ENCODE peak calls at places on chromosomes 3 and 15, in seven cellular contexts. Z, R, L, F, J, C and B are unnamed samples.

GRCh38 chr3:53921296-53921695 is 29.6 kb upstream of the SELENOK start:
- DNase-seq in Z (no peak), R (no peak), L (no peak), F (no peak), J (peak), C (no peak), B (no peak)

GRCh38 chr3:88957751-88958452 is 149.5 kb upstream of the EPHA3 start:
- DNase-seq in Z (no peak), R (no peak), L (no peak), F (peak), J (peak), C (no peak), B (no peak)

GRCh38 chr15:71103102-71103676 is 12.1 kb upstream of the THSD4 start:
- DNase-seq in Z (no peak), R (peak), L (no peak), F (peak), J (peak), C (peak), B (no peak)

GRCh38 chr15:64343222-64343621 is 12.8 kb downstream of the CSNK1G1 start:
- DNase-seq in Z (no peak), R (no peak), L (no peak), F (no peak), J (no peak), C (no peak), B (no peak)

GRCh38 chr3:197518794-197519451 is 36.8 kb downstream of the BDH1 start:
- DNase-seq in Z (no peak), R (no peak), L (no peak), F (no peak), J (no peak), C (no peak), B (no peak)

GRCh38 chr3:16331319-16331883 is 66.4 kb downstream of the OXNAD1 start:
- DNase-seq in Z (no peak), R (no peak), L (no peak), F (no peak), J (no peak), C (no peak), B (no peak)

GRCh38 chr3:27590437-27591320 is 106.5 kb upstream of the SLC4A7 start:
- DNase-seq in Z (no peak), R (peak), L (no peak), F (peak), J (peak), C (no peak), B (no peak)

GRCh38 chr3:127735767-127736693 is 63.3 kb downstream of the ABTB1 start:
- DNase-seq in Z (no peak), R (no peak), L (no peak), F (peak), J (peak), C (no peak), B (no peak)

GRCh38 chr3:190323241-190323617 is 983 bp upstream of the CLDN1 start:
- DNase-seq in Z (no peak), R (no peak), L (no peak), F (no peak), J (no peak), C (no peak), B (no peak)

GRCh38 chr3:186974824-186975281 is 44.5 kb downstream of the ST6GAL1 start:
- DNase-seq in Z (no peak), R (no peak), L (no peak), F (no peak), J (no peak), C (no peak), B (no peak)

GRCh38 chr3:121748638-121749275 is 784 bp downstream of the GOLGB1 start:
- DNase-seq in Z (no peak), R (no peak), L (no peak), F (peak), J (peak), C (no peak), B (no peak)

GRCh38 chr3:42369304-42369703 is 41.1 kb downstream of the LYZL4 start:
- DNase-seq in Z (no peak), R (no peak), L (no peak), F (no peak), J (no peak), C (no peak), B (no peak)

GRCh38 chr15:99564221-99565030 is 1.4 kb upstream of the MEF2A start:
- DNase-seq in Z (no peak), R (peak), L (peak), F (peak), J (peak), C (no peak), B (peak)

GRCh38 chr3:101340591-101340990 is 20.2 kb upstream of the IMPG2 start:
- DNase-seq in Z (no peak), R (no peak), L (no peak), F (no peak), J (no peak), C (no peak), B (no peak)

GRCh38 chr3:46536758-46537157 is 29.3 kb downstream of the LRRC2 start:
- DNase-seq in Z (no peak), R (no peak), L (no peak), F (no peak), J (no peak), C (no peak), B (no peak)

GRCh38 chr15:82850242-82850591 is 40.8 kb downstream of the WHAMM start:
- DNase-seq in Z (no peak), R (no peak), L (peak), F (no peak), J (no peak), C (no peak), B (no peak)

GRCh38 chr3:155712008-155712407 is 32.9 kb downstream of the PLCH1 start:
- DNase-seq in Z (no peak), R (no peak), L (no peak), F (no peak), J (no peak), C (no peak), B (no peak)

GRCh38 chr3:166900866-166901577 is 479.1 kb downstream of the ZBBX start:
- DNase-seq in Z (no peak), R (no peak), L (no peak), F (no peak), J (no peak), C (no peak), B (no peak)

GRCh38 chr3:176663819-176664218 is 533.5 kb downstream of the TBL1XR1 start:
- DNase-seq in Z (no peak), R (no peak), L (no peak), F (peak), J (peak), C (no peak), B (no peak)

GRCh38 chr3:178504128-178504527 is 32.1 kb upstream of the KCNMB2 start:
- DNase-seq in Z (no peak), R (no peak), L (no peak), F (no peak), J (no peak), C (no peak), B (no peak)

GRCh38 chr15:93459396-93459795 is 370.4 kb upstream of the RGMA start:
- DNase-seq in Z (no peak), R (no peak), L (no peak), F (no peak), J (no peak), C (no peak), B (no peak)

GRCh38 chr3:190826018-190826417 is 36.5 kb downstream of the GMNC start:
- DNase-seq in Z (no peak), R (no peak), L (no peak), F (no peak), J (peak), C (no peak), B (no peak)

GRCh38 chr3:116259984-116260383 is 185.3 kb downstream of the LSAMP start:
- DNase-seq in Z (no peak), R (no peak), L (no peak), F (no peak), J (no peak), C (no peak), B (no peak)

GRCh38 chr3:114878119-114878839 is 268.8 kb downstream of the ZBTB20 start:
- DNase-seq in Z (no peak), R (no peak), L (no peak), F (peak), J (peak), C (no peak), B (no peak)

GRCh38 chr3:196055267-196055666 is 26.6 kb downstream of the TFRC start:
- DNase-seq in Z (no peak), R (no peak), L (no peak), F (no peak), J (no peak), C (no peak), B (no peak)

GRCh38 chr3:129593230-129593594 is 13.3 kb downstream of the PLXND1 start:
- DNase-seq in Z (no peak), R (no peak), L (peak), F (no peak), J (no peak), C (no peak), B (no peak)

GRCh38 chr3:67863869-67864268 is 209.5 kb upstream of the SUCLG2 start:
- DNase-seq in Z (no peak), R (peak), L (peak), F (no peak), J (peak), C (no peak), B (no peak)

GRCh38 chr15:84781505-84781904 is 33.1 kb downstream of the ZNF592 start:
- DNase-seq in Z (no peak), R (no peak), L (no peak), F (no peak), J (peak), C (no peak), B (no peak)

GRCh38 chr15:85412956-85413854 is 32.8 kb downstream of the AKAP13 start:
- DNase-seq in Z (no peak), R (peak), L (no peak), F (peak), J (peak), C (no peak), B (peak)

GRCh38 chr3:170117134-170117533 is 64.4 kb downstream of the PHC3 start:
- DNase-seq in Z (no peak), R (peak), L (no peak), F (peak), J (no peak), C (no peak), B (no peak)

DNA sequence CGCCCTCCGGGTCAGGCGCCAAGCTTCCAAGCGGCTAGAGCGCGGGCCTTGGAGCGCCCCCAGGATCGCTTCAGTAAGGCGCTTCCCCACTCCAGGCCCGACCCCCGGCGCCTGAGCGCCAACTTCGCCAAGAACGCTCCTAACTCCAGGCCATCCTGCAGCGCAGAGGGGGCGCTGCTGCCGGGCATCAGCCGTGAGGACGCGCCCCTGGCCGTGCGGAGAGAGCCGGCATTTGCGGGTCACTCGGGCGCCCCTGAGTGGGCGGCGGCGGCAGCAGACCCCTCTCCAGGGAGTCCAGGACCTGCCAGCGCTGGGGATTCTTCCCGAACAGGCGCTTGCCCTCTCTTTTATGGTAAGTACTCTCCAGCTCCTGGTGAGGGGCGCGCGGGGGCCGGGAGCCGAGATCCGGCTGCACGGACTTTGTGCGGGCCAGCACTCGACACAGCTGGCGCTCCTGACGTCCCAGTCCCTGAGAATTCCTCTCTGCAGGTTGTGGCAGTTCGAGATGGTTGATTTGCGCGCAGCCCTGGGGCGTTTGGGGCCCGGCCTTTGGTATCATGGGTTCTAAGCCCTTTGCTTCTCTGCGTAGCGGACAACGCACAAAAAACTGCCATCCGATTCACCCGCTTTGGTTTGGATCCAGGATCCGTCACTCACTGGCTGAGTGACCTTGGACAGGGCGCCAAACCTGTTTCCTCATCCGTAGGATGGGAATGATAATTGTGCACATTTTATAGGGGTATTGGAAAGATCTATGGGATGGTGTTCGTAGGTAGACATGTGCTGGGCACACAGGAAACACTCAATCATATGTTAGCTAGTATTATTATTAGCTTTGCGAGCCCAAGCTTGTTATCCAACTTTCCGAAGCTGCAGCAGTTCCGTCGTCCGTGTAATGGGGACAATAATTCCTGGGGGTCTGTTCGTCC is 758 bp downstream of the SPSB4 start:
- DNase-seq in Z (peak), R (peak), L (peak), F (no peak), J (peak), C (peak), B (no peak)
- TF ChIP-seq CTCF in Z (no peak), R (no peak), L (peak), F (no peak), J (no peak), C (no peak), B (no peak)

GRCh38 chr3:189303584-189303983 is 131.8 kb downstream of the TPRG1 start:
- DNase-seq in Z (no peak), R (no peak), L (no peak), F (no peak), J (no peak), C (no peak), B (no peak)

GRCh38 chr3:189304465-189305341 is 132.9 kb downstream of the TPRG1 start:
- DNase-seq in Z (no peak), R (no peak), L (peak), F (peak), J (no peak), C (no peak), B (no peak)

GRCh38 chr3:189307963-189308362 is 136.2 kb downstream of the TPRG1 start:
- DNase-seq in Z (no peak), R (no peak), L (no peak), F (no peak), J (no peak), C (no peak), B (no peak)

GRCh38 chr3:189308594-189308993 is 136.8 kb downstream of the TPRG1 start:
- DNase-seq in Z (no peak), R (no peak), L (no peak), F (no peak), J (no peak), C (no peak), B (no peak)

DNA sequence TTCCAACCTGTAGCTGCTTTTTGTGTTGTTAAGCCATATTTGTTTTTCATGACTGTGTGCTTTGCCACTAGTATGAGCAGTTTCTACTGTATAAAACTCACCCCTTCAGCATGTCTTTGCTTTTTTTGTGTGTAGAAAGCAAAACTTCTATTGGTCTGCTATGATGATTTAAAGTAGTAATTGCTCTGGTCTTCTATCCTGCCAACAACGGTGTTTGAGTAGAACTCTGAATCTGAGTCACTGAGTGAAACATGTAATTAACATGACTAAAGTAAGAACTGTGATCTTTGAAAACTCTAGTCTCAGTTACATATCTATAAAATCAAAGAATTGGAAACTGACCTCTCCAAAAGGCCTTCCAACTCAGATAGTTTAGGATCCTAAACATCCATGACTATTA is 133.6 kb downstream of the TPRG1 start:
- DNase-seq in Z (no peak), R (no peak), L (no peak), F (no peak), J (no peak), C (no peak), B (no peak)
- TF ChIP-seq CTCF in Z (no peak), R (no peak), L (no peak), F (no peak), J (no peak), C (no peak), B (no peak)

DNA sequence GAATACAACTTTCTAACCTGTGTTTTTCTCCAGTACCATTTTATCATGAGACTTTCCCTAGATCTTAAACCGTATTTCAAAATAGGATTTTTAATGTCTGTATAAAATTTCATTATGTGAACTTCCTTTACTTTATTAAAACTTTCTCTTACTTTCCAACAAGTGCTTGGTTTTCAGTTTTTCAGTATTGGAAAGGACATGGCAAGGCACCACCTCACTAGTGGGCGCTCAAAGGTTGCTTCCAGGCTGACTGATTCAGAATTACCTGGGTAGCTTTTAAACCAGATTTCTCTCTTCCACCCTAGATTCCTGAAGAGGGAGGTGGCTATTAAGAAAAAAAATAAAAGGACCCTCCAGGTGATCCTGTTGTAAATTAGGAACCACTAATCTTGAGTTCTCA is 236.6 kb downstream of the SOX2 start:
- DNase-seq in Z (no peak), R (no peak), L (no peak), F (peak), J (no peak), C (no peak), B (no peak)
- TF ChIP-seq CTCF in Z (no peak), R (no peak), L (peak), F (peak), J (no peak), C (peak), B (no peak)

DNA sequence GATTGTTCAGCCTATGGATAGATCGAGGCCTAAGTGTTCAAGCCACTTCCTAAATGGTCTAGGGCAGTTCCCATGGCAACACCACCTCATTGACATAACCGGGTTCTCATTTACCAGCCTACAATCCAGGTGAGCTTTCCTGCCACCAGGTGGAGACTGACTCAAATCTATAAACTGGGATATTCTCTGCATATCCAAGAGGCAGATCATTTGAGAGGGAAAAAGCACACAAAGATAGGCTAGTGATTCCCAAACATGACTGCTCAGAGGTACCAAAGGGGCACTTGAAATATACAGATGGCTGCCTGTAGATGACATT is 141.3 kb upstream of the PROK2 start:
- DNase-seq in Z (no peak), R (peak), L (peak), F (peak), J (peak), C (no peak), B (no peak)
- TF ChIP-seq CTCF in Z (peak), R (peak), L (peak), F (no peak), J (peak), C (peak), B (no peak)

GRCh38 chr3:9249273-9250192 is at the start of gene SRGAP3:
- DNase-seq in Z (peak), R (peak), L (peak), F (peak), J (peak), C (peak), B (peak)
- TF ChIP-seq CTCF in Z (peak), R (no peak), L (peak), F (no peak), J (peak), C (peak), B (no peak)

GRCh38 chr3:86774082-86774691 is 216.8 kb downstream of the VGLL3 start:
- DNase-seq in Z (no peak), R (no peak), L (no peak), F (peak), J (peak), C (no peak), B (no peak)
- TF ChIP-seq CTCF in Z (no peak), R (peak), L (peak), F (peak), J (peak), C (peak), B (no peak)

DNA sequence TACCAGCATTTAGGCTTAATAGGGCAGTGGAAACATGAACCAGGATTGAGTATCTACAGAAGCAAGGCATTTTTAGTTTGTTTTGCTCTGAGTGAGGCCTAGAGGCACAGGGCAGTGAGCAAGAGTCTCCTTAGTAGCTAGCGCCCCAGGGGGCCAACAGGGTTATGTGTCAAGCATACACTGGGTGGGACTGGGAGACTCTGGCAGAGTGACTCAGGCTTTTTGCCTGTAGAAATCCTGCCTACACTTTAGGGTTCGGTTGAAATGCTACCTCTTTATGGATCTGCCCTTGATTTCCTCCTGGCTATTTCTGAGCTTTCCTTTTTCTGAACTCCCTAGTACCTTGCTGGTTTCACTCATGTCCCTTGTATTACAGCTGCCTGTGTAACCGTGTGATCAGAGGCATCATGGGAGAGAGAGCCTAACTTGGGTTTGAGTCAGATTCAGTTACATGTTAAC is 72.2 kb downstream of the TOP2B start:
- DNase-seq in Z (no peak), R (no peak), L (no peak), F (peak), J (peak), C (no peak), B (no peak)
- TF ChIP-seq CTCF in Z (no peak), R (no peak), L (peak), F (no peak), J (peak), C (no peak), B (no peak)

GRCh38 chr15:40104296-40104864 is 4.3 kb downstream of the BMF start:
- DNase-seq in Z (no peak), R (no peak), L (no peak), F (no peak), J (no peak), C (no peak), B (no peak)

GRCh38 chr15:40108061-40108854 is 421 bp downstream of the BMF start:
- DNase-seq in Z (peak), R (peak), L (no peak), F (peak), J (peak), C (no peak), B (no peak)

GRCh38 chr15:40105517-40106202 is 3.0 kb downstream of the BMF start:
- DNase-seq in Z (no peak), R (no peak), L (no peak), F (no peak), J (no peak), C (no peak), B (peak)

GRCh38 chr15:40104865-40105516 is 3.7 kb downstream of the BMF start:
- DNase-seq in Z (peak), R (peak), L (peak), F (peak), J (peak), C (peak), B (peak)

GRCh38 chr15:40106203-40107161 is 2.2 kb downstream of the BMF start:
- DNase-seq in Z (no peak), R (peak), L (peak), F (peak), J (peak), C (no peak), B (peak)
- TF ChIP-seq CTCF in Z (peak), R (no peak), L (no peak), F (no peak), J (no peak), C (no peak), B (no peak)

GRCh38 chr15:66131200-66131599 is 122.3 kb downstream of the MEGF11 start:
- DNase-seq in Z (no peak), R (no peak), L (no peak), F (no peak), J (no peak), C (no peak), B (no peak)
- TF ChIP-seq CTCF in Z (no peak), R (no peak), L (no peak), F (no peak), J (no peak), C (no peak), B (no peak)